ENCODE peak calls at places on chromosome 22, in six cellular contexts. X is lower leg skin, E is GM23248, M is epithelial cell of esophagus, C is AG04449, U is coronary artery. Z is an unnamed sample.

GRCh38 chr22:25048659-25049657 is 96.4 kb downstream of the KIAA1671 start:
- DNase-seq in X (peak; percentile 92), E (peak; percentile 69), M (peak; percentile 64), C (no peak), U (no peak), Z (peak; percentile 79)

GRCh38 chr22:25407859-25408229 is 156.6 kb upstream of the GRK3 start:
- DNase-seq in X (peak; percentile 52), E (no peak), M (no peak), C (no peak), U (no peak), Z (no peak)

GRCh38 chr22:36211237-36211881 is 9.8 kb upstream of the APOL4 start:
- DNase-seq in X (no peak), E (no peak), M (no peak), C (no peak), U (no peak), Z (no peak)

GRCh38 chr22:19287889-19288288 is 3.6 kb downstream of the CLTCL1 start:
- DNase-seq in X (no peak), E (peak; percentile 91), M (peak; percentile 77), C (peak; percentile 68), U (no peak), Z (no peak)

GRCh38 chr22:35892192-35892591 is 136.4 kb downstream of the RBFOX2 start:
- DNase-seq in X (no peak), E (peak; percentile 90), M (peak; percentile 70), C (no peak), U (no peak), Z (peak; percentile 38)

GRCh38 chr22:42443240-42444059 is 11.2 kb upstream of the NFAM1 start:
- DNase-seq in X (no peak), E (peak; percentile 24), M (peak; percentile 30), C (no peak), U (no peak), Z (no peak)

GRCh38 chr22:44391481-44392445 is 79.0 kb upstream of the SHISAL1 start:
- DNase-seq in X (peak; percentile 68), E (no peak), M (peak; percentile 64), C (no peak), U (peak; percentile 49), Z (no peak)

GRCh38 chr22:20563464-20563906 is 56.1 kb downstream of the MED15 start:
- DNase-seq in X (no peak), E (no peak), M (no peak), C (no peak), U (no peak), Z (no peak)

GRCh38 chr22:42222140-42222539 is 48.3 kb downstream of the TCF20 start:
- DNase-seq in X (no peak), E (no peak), M (no peak), C (no peak), U (no peak), Z (no peak)

GRCh38 chr22:20750461-20751184 is 23.3 kb upstream of the SERPIND1 start:
- DNase-seq in X (peak; percentile 89), E (peak; percentile 93), M (peak; percentile 90), C (peak; percentile 56), U (no peak), Z (peak; percentile 85)

GRCh38 chr22:24289781-24290181 is 19.1 kb downstream of the SPECC1L start:
- DNase-seq in X (no peak), E (peak; percentile 57), M (no peak), C (no peak), U (no peak), Z (peak; percentile 26)

GRCh38 chr22:28801845-28802594 is 1.7 kb upstream of the XBP1 start:
- DNase-seq in X (no peak), E (no peak), M (no peak), C (no peak), U (no peak), Z (peak; percentile 46)

GRCh38 chr22:28608546-28608945 is 71.1 kb downstream of the TTC28 start:
- DNase-seq in X (no peak), E (no peak), M (no peak), C (no peak), U (no peak), Z (no peak)

GRCh38 chr22:35102663-35103062 is 36.7 kb downstream of the ISX start:
- DNase-seq in X (peak; percentile 58), E (peak; percentile 16), M (peak; percentile 16), C (no peak), U (no peak), Z (no peak)

GRCh38 chr22:36578619-36579018 is 49.7 kb upstream of the EIF3D start:
- DNase-seq in X (no peak), E (no peak), M (no peak), C (no peak), U (no peak), Z (no peak)

GRCh38 chr22:35398574-35398973 is 1.4 kb upstream of the MCM5 start:
- DNase-seq in X (no peak), E (no peak), M (no peak), C (no peak), U (no peak), Z (no peak)

GRCh38 chr22:37345863-37346514 is 63.7 kb downstream of the CYTH4 start:
- DNase-seq in X (no peak), E (peak; percentile 87), M (peak; percentile 13), C (peak; percentile 67), U (no peak), Z (no peak)

GRCh38 chr22:24209016-24209415 is 27.7 kb downstream of the SUSD2 start:
- DNase-seq in X (no peak), E (no peak), M (no peak), C (no peak), U (no peak), Z (no peak)

GRCh38 chr22:47879346-47879745 is 1116.9 kb downstream of the TBC1D22A start:
- DNase-seq in X (no peak), E (no peak), M (no peak), C (no peak), U (no peak), Z (no peak)

GRCh38 chr22:37140686-37141323 is 8.9 kb downstream of the IL2RB start:
- DNase-seq in X (no peak), E (no peak), M (no peak), C (no peak), U (no peak), Z (no peak)

DNA sequence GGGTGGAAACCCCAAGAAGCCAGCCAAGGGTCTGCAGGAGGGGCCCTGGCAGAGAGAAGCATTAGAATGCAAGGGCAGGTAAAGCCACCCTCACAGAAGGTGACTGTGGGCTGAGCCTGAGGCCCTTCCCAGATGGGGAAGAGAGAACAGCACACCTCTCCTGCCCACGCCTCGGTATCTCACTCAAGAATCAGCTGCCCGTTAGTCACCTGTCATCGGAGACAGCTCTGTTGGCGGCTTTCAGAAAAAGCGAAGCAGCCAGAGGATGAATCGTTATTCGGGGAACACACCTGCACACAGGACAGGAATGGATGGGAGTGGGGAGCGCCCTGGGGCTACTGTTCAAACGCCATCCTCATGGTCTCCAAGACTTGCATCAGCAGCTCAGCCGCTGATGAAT is 21.7 kb upstream of the TMA7B start:
- DNase-seq in X (peak; percentile 80), E (no peak), M (no peak), C (no peak), U (no peak), Z (no peak)
- H3K4me3 ChIP-seq in X (no peak overlapping the region), E (no peak overlapping the region), M (no peak overlapping the region), C (no peak overlapping the region), U (no peak overlapping the region), Z (no peak overlapping the region)

GRCh38 chr22:27573280-27573711 is 228.3 kb downstream of the MN1 start:
- DNase-seq in X (no peak), E (no peak), M (no peak), C (no peak), U (no peak), Z (no peak)

GRCh38 chr22:27564806-27565205 is 236.8 kb downstream of the MN1 start:
- DNase-seq in X (no peak), E (no peak), M (peak; percentile 70), C (no peak), U (no peak), Z (no peak)

GRCh38 chr22:27573992-27574391 is 227.6 kb downstream of the MN1 start:
- DNase-seq in X (no peak), E (peak; percentile 26), M (peak; percentile 18), C (no peak), U (no peak), Z (no peak)

GRCh38 chr22:27572267-27572666 is 229.3 kb downstream of the MN1 start:
- DNase-seq in X (no peak), E (no peak), M (no peak), C (no peak), U (no peak), Z (no peak)

DNA sequence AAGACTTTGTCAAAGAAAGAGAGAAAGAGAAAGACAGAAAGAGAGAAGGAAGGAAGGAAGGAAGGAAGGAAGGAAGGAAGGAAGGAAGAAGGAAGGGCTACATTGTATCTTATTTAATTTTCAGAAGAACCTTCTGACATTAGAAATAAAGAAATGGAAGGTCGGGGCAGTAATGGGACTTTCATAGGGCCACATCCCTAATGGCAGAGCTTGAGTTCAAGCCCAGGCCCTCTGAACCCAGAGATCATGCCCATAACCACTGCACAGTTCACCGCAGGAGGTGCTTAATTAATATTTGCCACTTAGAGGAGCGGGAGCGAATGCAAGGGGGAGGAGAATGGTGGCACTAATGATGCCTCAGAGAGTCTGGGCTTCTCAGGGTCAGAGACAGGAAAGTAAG is 233.3 kb downstream of the MN1 start:
- DNase-seq in X (no peak), E (no peak), M (no peak), C (no peak), U (no peak), Z (no peak)
- H3K4me3 ChIP-seq in X (no peak overlapping the region), E (no peak overlapping the region), M (no peak overlapping the region), C (no peak overlapping the region), U (no peak overlapping the region), Z (no peak overlapping the region)

DNA sequence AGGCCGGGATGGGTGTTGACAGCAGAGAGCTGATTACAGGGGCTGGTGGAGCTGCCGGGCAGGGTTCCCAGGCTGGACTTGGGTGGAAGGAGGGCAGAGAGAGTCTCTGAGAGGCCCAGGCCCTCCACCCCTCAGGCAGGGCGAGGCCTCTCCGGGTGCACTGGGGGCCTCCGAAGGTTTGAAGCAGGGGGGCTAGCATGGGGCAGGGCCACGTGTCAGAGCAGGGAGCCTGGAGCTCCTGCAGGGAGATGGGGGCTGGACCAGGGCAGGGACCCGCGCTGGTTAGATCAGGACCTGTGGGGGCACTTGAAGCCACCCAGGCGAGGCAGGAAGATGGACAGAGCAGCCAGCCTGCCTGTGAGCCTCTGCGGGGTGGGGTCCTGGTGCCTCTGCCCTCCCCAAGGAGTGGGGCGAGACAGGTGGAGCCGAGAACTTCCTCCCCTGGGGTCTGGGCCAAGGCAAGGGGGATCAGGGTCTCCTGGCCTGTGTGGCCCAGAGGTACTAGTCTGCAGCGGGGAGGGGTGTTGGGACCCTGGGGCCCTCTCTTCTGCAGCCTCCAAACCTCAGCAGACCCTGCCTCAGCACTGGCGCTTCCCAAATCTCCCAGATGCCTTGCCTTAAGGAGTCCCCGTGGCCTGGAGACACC is 911 bp downstream of the PANX2 start:
- DNase-seq in X (no peak), E (no peak), M (no peak), C (no peak), U (no peak), Z (no peak)
- H3K4me3 ChIP-seq in X (no peak overlapping the region), E (no peak overlapping the region), M (no peak overlapping the region), C (no peak overlapping the region), U (peak overlapping the region; percentile 80), Z (no peak overlapping the region)

GRCh38 chr22:31286360-31287255 is 5.7 kb downstream of the PIK3IP1 start:
- DNase-seq in X (peak; percentile 85), E (no peak), M (no peak), C (no peak), U (no peak), Z (peak; percentile 63)

GRCh38 chr22:31281733-31282132 is 10.6 kb downstream of the PIK3IP1 start:
- DNase-seq in X (peak; percentile 58), E (no peak), M (no peak), C (no peak), U (no peak), Z (peak; percentile 70)

GRCh38 chr22:31284241-31284745 is 8.0 kb downstream of the PIK3IP1 start:
- DNase-seq in X (peak; percentile 74), E (no peak), M (no peak), C (no peak), U (no peak), Z (no peak)

GRCh38 chr22:31282748-31283468 is 9.4 kb downstream of the PIK3IP1 start:
- DNase-seq in X (peak; percentile 84), E (no peak), M (no peak), C (no peak), U (no peak), Z (peak; percentile 53)

GRCh38 chr22:31284756-31285155 is 7.5 kb downstream of the PIK3IP1 start:
- DNase-seq in X (peak; percentile 69), E (no peak), M (no peak), C (no peak), U (no peak), Z (no peak)
- H3K4me3 ChIP-seq in X (no peak overlapping the region), E (no peak overlapping the region), M (no peak overlapping the region), C (no peak overlapping the region), U (no peak overlapping the region), Z (no peak overlapping the region)

Z was measured in adrenal gland.